ENCODE peak calls at places on chromosomes 3 and 15, in seven cellular contexts. V is body of pancreas, W is fibroblast of lung, L is brain microvascular endothelial cell, P is osteoblast, Q is H1, E is stomach. D is an unnamed sample.

GRCh38 chr15:37134699-37135131 is 34.4 kb upstream of the MEIS2 start:
- DNase-seq in E (no peak), Q (no peak), P (no peak), V (peak), L (peak), W (peak), D (no peak)

GRCh38 chr15:39495871-39496459 is 84.9 kb upstream of the THBS1 start:
- DNase-seq in V (no peak), L (no peak), P (no peak), Q (no peak), W (peak), E (no peak), D (no peak)

GRCh38 chr3:31997500-31997899 is 15.9 kb downstream of the ZNF860 start:
- DNase-seq in E (no peak), V (no peak), L (no peak), Q (no peak), P (no peak), W (peak), D (no peak)

GRCh38 chr3:129822679-129823078 is 70.8 kb downstream of the TMCC1 start:
- DNase-seq in P (no peak), L (no peak), W (peak), Q (no peak), E (no peak), V (peak), D (no peak)

GRCh38 chr3:114690896-114691295 is 397.1 kb downstream of the TIGIT start:
- DNase-seq in P (no peak), W (peak), Q (no peak), L (no peak), V (no peak), E (no peak), D (no peak)

GRCh38 chr15:69314174-69314573 is 15.5 kb downstream of the PAQR5 start:
- DNase-seq in P (no peak), E (no peak), W (no peak), V (no peak), L (no peak), Q (no peak), D (no peak)

GRCh38 chr3:151483961-151484360 is 23.1 kb upstream of the IGSF10 start:
- DNase-seq in E (no peak), P (no peak), Q (no peak), W (no peak), V (no peak), L (no peak), D (no peak)

GRCh38 chr15:76860201-76860600 is 44.9 kb downstream of the SCAPER start:
- DNase-seq in P (no peak), E (no peak), Q (no peak), L (no peak), V (no peak), W (no peak), D (no peak)

GRCh38 chr3:25171118-25171912 is 256.7 kb upstream of the RARB start:
- DNase-seq in E (no peak), P (no peak), L (no peak), W (no peak), V (no peak), Q (no peak), D (no peak)

GRCh38 chr3:176780766-176781165 is 416.5 kb downstream of the TBL1XR1 start:
- DNase-seq in Q (no peak), E (no peak), V (no peak), L (no peak), P (no peak), W (no peak), D (no peak)

GRCh38 chr3:176087066-176087697 is 1110.1 kb downstream of the TBL1XR1 start:
- DNase-seq in P (no peak), V (no peak), Q (no peak), E (no peak), L (no peak), W (no peak), D (no peak)

GRCh38 chr3:59118928-59119327 is 69.1 kb upstream of the CFAP20DC start:
- DNase-seq in V (no peak), E (no peak), L (no peak), P (no peak), Q (no peak), W (no peak), D (no peak)
- H3K27ac ChIP-seq in V (no peak), E (no peak), L (no peak), P (no peak), Q (no peak), W (no peak), D (no peak)

GRCh38 chr3:39638286-39638685 is 170.8 kb downstream of the MOBP start:
- DNase-seq in V (no peak), P (no peak), L (peak), E (no peak), Q (no peak), W (no peak), D (no peak)

GRCh38 chr3:39641210-39641718 is 168.1 kb upstream of the MYRIP start:
- DNase-seq in Q (no peak), V (no peak), E (no peak), P (no peak), L (no peak), W (no peak), D (no peak)

GRCh38 chr3:39639344-39640236 is 169.8 kb upstream of the MYRIP start:
- DNase-seq in P (peak), L (peak), E (no peak), V (peak), Q (peak), W (peak), D (no peak)

DNA sequence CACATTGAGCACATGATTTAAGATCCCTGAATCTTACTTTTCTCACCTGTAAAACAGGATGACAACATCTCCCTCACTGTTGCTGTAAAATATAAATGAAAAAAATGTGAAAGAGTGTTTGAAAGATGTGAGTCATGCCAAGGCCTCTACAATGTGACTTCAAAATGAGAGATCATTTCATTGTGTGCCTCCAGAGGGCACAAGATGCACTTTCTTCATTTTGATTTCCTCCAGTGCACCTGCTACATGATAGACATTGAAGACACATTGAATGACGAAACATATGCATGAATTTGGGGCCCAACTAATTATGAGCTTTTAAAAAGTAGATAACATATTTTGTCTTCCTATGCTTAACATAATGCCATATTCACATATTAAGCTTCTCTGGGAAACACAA is 170.3 kb downstream of the MOBP start:
- DNase-seq in V (no peak), Q (no peak), E (no peak), W (peak), L (peak), P (no peak), D (no peak)
- TF ChIP-seq CTCF in V (no peak), Q (peak), E (no peak), W (peak), L (peak), P (peak), D (no peak)

GRCh38 chr15:64772488-64772887 is 2.9 kb downstream of the RBPMS2 start:
- DNase-seq in P (peak), W (no peak), E (no peak), Q (no peak), V (no peak), L (no peak), D (no peak)
- H3K4me3 ChIP-seq in P (no peak), W (no peak), E (no peak), Q (peak), V (no peak), L (no peak), D (no peak)

DNA sequence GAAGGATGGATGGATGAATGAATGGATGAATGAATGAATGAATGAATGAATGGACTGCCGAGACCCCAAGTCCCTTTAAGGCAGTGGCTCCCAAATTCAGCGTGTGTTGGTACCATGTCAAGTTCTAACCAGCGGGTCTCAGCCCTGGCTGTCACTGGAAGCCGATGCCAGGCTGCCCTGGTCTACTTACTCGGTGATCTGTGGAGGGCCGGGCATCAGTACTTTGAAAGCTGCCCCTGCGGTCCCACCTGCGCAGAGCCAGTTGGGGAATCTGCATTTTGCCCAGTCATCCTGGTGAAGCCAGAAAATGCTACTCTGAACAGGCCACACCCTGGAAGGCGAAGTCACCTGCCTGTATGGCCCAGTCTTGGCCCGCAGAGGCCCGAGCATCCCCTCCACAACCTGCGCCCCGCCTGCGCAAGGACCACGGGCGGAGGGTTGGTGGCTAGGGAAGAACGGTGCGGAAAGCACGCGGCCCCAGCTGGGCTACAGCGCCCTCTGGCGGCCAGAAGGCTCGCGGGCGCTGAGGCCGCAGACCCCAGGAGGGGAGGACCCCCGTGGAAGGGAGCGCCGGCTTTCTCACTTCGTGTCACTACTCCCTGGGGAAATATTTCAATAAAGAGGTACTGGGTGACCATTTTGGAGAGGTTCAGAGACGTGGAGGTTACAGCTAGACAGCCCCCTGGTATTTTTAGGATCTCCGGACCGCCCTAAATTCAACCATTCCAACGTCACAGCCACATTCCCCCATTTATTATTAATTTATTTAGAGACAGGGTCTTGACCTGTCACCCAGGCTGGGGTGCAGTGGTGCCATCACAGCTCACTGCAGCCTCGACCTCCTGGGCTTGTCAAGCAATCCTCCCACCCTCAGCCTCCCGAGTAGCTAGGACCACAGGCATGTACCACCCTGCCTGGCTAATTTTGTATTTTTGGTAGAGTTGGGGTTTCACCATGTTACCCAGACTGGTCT is 34.9 kb downstream of the PRKCD start:
- DNase-seq in W (peak), V (peak), E (peak), L (no peak), P (peak), Q (no peak), D (peak)
- H3K27ac ChIP-seq in W (no peak), V (no peak), E (no peak), L (peak), P (peak), Q (no peak), D (peak)

DNA sequence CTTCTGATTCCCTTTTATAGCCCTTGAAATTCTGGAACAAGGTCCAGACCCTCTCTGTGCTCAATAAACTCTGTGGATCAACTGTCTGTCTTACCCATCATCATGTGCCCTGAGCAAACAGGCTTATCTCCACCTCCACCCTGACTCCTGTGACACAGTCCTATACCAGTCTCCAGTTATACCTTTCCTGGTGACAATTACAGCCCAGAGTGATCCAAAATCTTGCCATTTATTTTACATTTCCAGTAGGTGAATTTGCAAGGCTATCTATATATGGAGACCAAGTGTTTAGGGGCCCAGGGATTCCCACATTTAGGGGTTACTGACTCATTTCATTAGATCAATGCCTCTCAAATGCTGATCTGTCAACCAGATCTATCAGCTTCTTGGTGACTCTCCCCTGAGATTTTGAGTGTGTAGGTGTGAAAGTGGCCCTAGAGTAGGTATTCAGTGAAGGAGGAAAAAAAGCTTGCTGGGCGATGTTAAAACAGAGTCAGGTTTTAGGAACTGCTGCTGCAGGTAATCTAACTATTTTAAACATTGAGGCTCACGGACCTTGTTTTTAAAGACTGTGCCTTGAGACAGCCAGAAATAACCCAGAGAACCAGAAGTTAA is 229.6 kb upstream of the WNT5A start:
- DNase-seq in Q (no peak), P (no peak), W (no peak), L (no peak), E (no peak), V (no peak), D (no peak)
- TF ChIP-seq CTCF in Q (no peak), P (no peak), W (no peak), L (no peak), E (no peak), V (no peak), D (no peak)

GRCh38 chr15:74955017-74955416 is 1.6 kb downstream of the RPP25 start:
- DNase-seq in P (peak), Q (no peak), E (no peak), L (no peak), V (no peak), W (no peak), D (no peak)
- H3K4me3 ChIP-seq in P (no peak), Q (peak), E (peak), L (peak), V (no peak), W (no peak), D (no peak)

GRCh38 chr3:141074529-141074928 is 23.4 kb downstream of the SPSB4 start:
- DNase-seq in E (no peak), V (no peak), P (peak), L (no peak), Q (peak), W (no peak), D (no peak)
- H3K27ac ChIP-seq in E (no peak), V (no peak), P (no peak), L (no peak), Q (no peak), W (no peak), D (no peak)

GRCh38 chr15:57259511-57260143 is 116.7 kb upstream of the CGNL1 start:
- DNase-seq in Q (peak), W (no peak), V (no peak), P (no peak), L (no peak), E (no peak), D (no peak)

GRCh38 chr15:57251941-57252340 is 124.4 kb upstream of the CGNL1 start:
- DNase-seq in E (no peak), P (no peak), L (no peak), W (peak), Q (no peak), V (no peak), D (no peak)

GRCh38 chr15:57255751-57256150 is 120.6 kb upstream of the CGNL1 start:
- DNase-seq in E (no peak), Q (no peak), P (no peak), V (no peak), L (no peak), W (no peak), D (no peak)

GRCh38 chr15:57253082-57253481 is 123.2 kb upstream of the CGNL1 start:
- DNase-seq in W (no peak), Q (no peak), L (no peak), V (no peak), E (no peak), P (no peak), D (no peak)

DNA sequence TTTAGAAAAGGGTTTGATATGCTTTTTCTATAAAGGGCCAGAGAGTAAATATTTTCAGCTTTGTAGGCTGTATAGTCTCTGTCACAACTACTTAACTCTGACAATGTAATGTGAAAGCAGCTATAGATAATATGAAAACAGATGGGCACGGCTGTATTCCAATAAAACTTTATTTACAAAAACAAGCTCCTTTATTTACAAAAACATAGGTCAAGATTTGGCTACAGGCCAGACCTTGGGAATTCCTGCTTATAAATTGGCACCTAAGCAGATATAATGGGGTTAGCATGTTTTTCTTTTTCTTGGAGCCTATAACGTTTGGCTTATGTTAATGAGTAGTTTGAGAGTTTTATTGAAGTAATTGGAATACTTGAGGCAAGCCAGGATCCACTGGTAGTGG is 119.4 kb upstream of the CGNL1 start:
- DNase-seq in E (no peak), Q (no peak), V (no peak), P (no peak), W (no peak), L (no peak), D (no peak)
- TF ChIP-seq CTCF in E (no peak), Q (no peak), V (no peak), P (no peak), W (no peak), L (no peak), D (no peak)

DNA sequence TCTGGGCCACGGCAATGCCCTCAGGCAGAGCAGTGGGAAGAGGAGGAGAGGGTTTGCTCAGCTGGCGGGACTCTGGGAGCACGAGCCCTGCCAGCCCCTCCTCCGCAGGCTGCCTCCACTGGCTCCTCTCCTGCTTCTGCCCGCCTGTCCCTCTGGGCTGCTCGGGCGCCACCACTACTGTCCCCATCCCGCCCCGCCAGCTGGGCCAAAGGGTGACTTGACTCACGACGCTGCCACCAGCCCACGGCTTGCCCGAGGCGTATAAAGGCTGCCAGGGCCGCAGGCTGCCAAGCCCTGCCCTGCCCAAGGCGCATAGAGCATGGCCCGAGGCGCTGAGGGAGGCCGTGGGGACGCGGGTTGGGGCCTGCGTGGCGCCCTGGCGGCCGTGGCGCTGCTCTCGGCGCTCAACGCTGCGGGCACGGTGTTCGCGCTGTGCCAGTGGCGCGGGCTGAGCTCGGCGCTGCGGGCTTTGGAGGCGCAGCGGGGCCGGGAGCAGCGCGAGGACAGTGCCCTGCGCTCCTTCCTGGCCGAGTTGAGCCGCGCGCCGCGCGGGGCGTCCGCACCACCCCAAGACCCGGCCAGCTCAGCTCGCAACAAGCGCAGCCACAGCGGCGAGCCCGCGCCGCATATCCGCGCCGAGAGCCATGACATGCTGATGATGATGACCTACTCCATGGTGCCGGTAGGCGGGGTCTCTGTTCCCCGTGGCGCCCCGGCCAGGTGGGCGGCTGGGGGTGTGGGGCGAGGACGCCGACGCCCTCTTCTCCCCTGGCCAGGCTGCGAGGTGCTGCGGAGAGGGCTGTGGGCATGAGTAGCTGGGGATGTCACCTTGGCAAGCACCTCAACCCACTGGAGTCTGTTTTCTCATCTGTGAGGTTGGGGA is at the start of gene GLDN:
- DNase-seq in V (peak), P (peak), L (no peak), Q (peak), W (peak), E (peak), D (no peak)
- H3K4me3 ChIP-seq in V (no peak), P (peak), L (peak), Q (peak), W (no peak), E (peak), D (peak)